ENCODE peak calls at places on chromosomes 4 and X, in five cellular contexts. T, X, L, B and D are unnamed samples. For H3K27me3, the result is how much of the 10 kb centered on the place peaks cover.

GRCh38 chr4:8863759-8864682 is 7.6 kb downstream of the HMX1 start:
- DNase-seq in T (no peak), X (no peak), L (no peak), B (no peak), D (no peak)

GRCh38 chr4:184688447-184688846 is 38.9 kb downstream of the PRIMPOL start:
- DNase-seq in T (no peak), X (peak), L (peak), B (no peak), D (no peak)

GRCh38 chrX:107826286-107827136 is 845 bp downstream of the MID2 start:
- DNase-seq in T (peak), X (peak), L (peak), B (peak), D (no peak)

GRCh38 chr4:147371661-147372060 is 109.2 kb upstream of the EDNRA start:
- DNase-seq in T (no peak), X (peak), L (no peak), B (no peak), D (no peak)

GRCh38 chr4:123037809-123038208 is 115.4 kb upstream of the NUDT6 start:
- DNase-seq in T (no peak), X (peak), L (no peak), B (no peak), D (no peak)

GRCh38 chr4:41146716-41147506 is 67.4 kb downstream of the APBB2 start:
- DNase-seq in T (no peak), X (peak), L (peak), B (no peak), D (no peak)

GRCh38 chrX:122586831-122587230 is 597.2 kb upstream of the GRIA3 start:
- DNase-seq in T (no peak), X (no peak), L (no peak), B (no peak), D (no peak)

GRCh38 chr4:153365003-153365402 is 20.5 kb downstream of the MND1 start:
- DNase-seq in T (no peak), X (no peak), L (no peak), B (no peak), D (no peak)

GRCh38 chr4:94892051-94892450 is 134.3 kb downstream of the BMPR1B start:
- DNase-seq in T (peak), X (no peak), L (no peak), B (no peak), D (no peak)

GRCh38 chr4:88661724-88662123 is 35.9 kb downstream of the NAP1L5 start:
- DNase-seq in T (no peak), X (peak), L (peak), B (no peak), D (no peak)

GRCh38 chr4:163755013-163755412 is 260.5 kb downstream of the TMA16 start:
- DNase-seq in T (no peak), X (peak), L (no peak), B (no peak), D (no peak)

GRCh38 chrX:48834383-48834709 is 1.1 kb downstream of the PCSK1N start:
- DNase-seq in T (no peak), X (no peak), L (no peak), B (no peak), D (no peak)

GRCh38 chrX:19649227-19650009 is 134.1 kb upstream of the MAP3K15 start:
- DNase-seq in T (no peak), X (peak), L (no peak), B (no peak), D (no peak)

GRCh38 chr4:5891563-5892320 is 1.1 kb downstream of the CRMP1 start:
- DNase-seq in T (no peak), X (no peak), L (no peak), B (no peak), D (no peak)
- H3K27me3 ChIP-seq in T (under half), X (half or more), L (half or more), B (half or more), D (half or more)

GRCh38 chr4:3464349-3464905 is 1.3 kb downstream of the DOK7 start:
- DNase-seq in T (no peak), X (no peak), L (no peak), B (no peak), D (no peak)

GRCh38 chr4:3462321-3462789 is 751 bp upstream of the DOK7 start:
- DNase-seq in T (peak), X (no peak), L (no peak), B (no peak), D (no peak)

GRCh38 chr4:3462790-3463415 is at the start of gene DOK7:
- DNase-seq in T (peak), X (no peak), L (peak), B (no peak), D (no peak)

GRCh38 chr4:3464911-3465697 is 2.0 kb downstream of the DOK7 start:
- DNase-seq in T (no peak), X (no peak), L (no peak), B (no peak), D (no peak)

DNA sequence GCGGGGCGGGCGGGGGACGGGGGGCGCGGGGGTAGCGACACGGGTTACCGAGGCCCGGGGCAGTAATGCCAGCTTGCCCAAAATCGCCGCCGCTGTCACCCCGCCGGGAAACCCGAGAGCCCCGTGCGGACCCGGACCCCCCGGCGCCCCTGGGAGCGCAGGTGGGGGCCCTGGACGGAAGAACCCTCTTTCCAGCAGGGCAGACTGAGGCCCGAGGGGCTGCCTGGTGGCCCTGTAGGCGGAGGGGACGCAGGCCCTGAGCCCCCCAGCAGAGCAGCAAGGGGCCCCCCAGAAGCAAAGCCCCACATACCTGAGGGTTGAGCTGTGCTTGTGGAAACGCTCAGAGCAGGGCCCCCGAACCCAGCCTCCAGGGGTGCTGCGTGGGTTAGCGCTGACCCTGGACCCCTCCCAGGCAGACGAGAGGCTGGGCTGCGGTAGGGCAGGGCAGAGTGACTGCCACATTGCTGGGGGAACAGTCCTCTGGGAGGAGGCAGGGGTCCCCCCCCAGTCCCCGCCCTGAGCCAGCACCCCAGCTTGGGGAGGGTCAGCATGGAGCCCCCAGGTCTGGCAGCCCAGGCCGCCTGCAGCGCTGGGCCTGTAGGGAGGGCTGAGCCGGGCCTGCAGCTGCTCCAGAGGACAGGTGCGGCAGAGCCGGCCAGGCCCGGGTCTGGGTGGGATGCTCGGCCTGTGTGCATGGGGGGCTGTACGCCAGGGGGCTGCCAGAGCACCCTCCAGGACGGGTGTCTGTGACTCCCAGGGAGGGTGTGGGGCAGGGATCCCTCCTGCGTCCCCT is 646 bp downstream of the DOK7 start:
- DNase-seq in T (no peak), X (no peak), L (no peak), B (no peak), D (no peak)
- H3K27me3 ChIP-seq in T (under half), X (half or more), L (under half), B (under half), D (half or more)

GRCh38 chr4:54109226-54110018 is 9.5 kb downstream of the GSX2 start:
- DNase-seq in T (no peak), X (no peak), L (no peak), B (no peak), D (no peak)
- H3K27me3 ChIP-seq in T (under half), X (under half), L (half or more), B (half or more), D (half or more)

DNA sequence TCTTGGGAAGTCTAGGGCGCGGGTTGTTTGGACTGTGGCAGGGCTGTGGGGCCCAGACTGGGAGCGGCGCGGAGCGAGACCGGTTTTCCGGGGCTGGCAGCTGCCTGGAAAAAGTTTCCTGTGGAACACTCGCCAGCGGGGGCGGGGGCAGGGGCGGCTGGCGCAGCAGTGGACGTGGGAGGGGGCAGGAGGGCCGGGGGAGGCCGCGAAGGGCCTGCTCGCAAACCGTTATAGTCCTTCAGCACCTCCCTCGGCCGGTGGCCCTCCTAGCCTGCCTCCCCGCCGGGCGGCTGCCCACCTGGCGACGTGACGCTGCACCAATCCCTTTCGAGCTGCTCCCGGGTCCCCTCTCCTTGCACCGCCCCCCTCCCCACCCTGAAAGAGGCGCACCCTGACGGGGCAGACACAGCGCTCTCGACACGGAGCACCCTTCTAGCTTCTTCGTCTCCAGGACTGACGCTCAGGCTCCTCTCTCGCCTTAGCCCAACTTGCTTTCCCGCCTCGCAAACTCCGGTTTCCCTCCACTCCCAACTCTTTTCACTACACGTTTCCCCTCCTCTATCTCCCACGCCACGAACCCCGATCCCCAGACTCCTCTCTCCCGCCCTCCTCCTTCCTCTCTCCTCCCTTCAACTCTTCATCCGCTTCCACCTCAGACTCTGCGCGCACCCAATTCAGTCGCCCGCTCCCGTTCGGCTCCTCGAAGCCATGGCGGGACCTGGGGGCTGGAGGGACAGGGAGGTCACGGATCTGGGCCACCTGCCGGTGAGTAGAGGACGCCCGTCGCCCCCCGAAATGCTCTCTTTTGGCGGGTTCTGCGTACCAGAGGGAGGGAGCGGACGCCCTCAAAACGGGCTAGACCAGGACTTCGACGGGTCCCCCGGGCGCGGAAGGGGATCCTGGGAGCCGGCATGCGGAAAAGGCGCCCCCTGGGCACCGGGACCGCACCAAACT is at the start of gene NRK:
- DNase-seq in T (no peak), X (no peak), L (peak), B (peak), D (no peak)
- H3K27me3 ChIP-seq in T (under half), X (under half), L (under half), B (under half), D (under half)

GRCh38 chrX:129695535-129695934 is 40.8 kb upstream of the APLN start:
- DNase-seq in T (no peak), X (no peak), L (no peak), B (no peak), D (no peak)

GRCh38 chrX:129697204-129697829 is 41.5 kb upstream of the XPNPEP2 start:
- DNase-seq in T (no peak), X (no peak), L (no peak), B (no peak), D (no peak)

GRCh38 chrX:129698150-129698549 is 40.6 kb upstream of the XPNPEP2 start:
- DNase-seq in T (no peak), X (no peak), L (no peak), B (no peak), D (no peak)

GRCh38 chrX:129695937-129696336 is 41.2 kb upstream of the APLN start:
- DNase-seq in T (no peak), X (no peak), L (no peak), B (no peak), D (no peak)

GRCh38 chrX:129696463-129697155 is 41.9 kb upstream of the APLN start:
- DNase-seq in T (no peak), X (no peak), L (no peak), B (no peak), D (no peak)
- H3K27me3 ChIP-seq in T (under half), X (under half), L (under half), B (under half), D (under half)

GRCh38 chrX:69262036-69262905 is 97.0 kb upstream of the PJA1 start:
- DNase-seq in T (no peak), X (peak), L (peak), B (peak), D (no peak)

GRCh38 chrX:69263421-69263820 is 98.2 kb upstream of the PJA1 start:
- DNase-seq in T (no peak), X (no peak), L (no peak), B (no peak), D (no peak)

GRCh38 chrX:69258893-69259292 is 93.6 kb upstream of the PJA1 start:
- DNase-seq in T (no peak), X (no peak), L (no peak), B (no peak), D (no peak)

GRCh38 chrX:69268637-69269036 is 103.4 kb upstream of the PJA1 start:
- DNase-seq in T (no peak), X (no peak), L (no peak), B (no peak), D (no peak)

DNA sequence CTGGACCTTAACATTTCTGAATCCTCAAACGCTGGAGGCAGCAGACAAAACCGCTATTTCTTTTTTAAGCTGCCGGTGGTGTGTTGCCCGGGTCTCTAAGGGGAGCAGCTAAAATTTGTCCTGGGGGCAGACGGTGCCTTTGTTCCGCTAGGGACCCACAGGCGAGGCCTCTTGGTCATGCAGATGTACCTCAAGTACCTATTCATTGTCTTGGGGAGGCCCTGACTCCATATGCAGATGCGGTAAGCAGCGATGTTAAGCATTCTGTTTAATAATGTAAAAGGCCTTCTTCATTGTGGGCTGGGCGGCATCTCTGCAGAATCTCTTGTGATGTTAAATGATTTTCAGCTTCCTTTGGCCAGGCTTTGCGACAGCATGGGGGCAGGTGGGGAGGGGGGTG is 98.9 kb upstream of the PJA1 start:
- DNase-seq in T (no peak), X (no peak), L (no peak), B (no peak), D (no peak)
- H3K27me3 ChIP-seq in T (under half), X (half or more), L (under half), B (under half), D (under half)

DNA sequence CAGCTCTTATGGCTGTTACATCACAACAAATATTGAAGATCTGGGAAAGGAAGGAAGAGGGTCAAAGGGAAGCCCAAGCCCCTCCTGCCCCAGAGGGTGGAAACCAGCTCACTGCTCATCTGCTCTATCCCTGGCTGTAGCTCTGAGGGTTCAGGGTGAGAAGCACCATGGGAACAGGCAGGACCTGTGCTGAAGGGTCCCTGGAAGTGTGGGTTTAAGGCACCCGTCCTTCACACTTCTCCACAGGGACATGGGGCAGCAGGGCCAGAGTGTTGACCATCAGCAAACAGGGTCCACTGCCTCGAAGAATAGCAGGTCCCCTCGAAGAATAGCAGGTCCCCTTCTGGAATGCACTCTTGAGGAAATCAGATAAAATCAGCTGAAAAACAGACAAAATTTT is 4.4 kb downstream of the RTL5 start:
- DNase-seq in T (no peak), X (no peak), L (no peak), B (no peak), D (no peak)
- H3K27me3 ChIP-seq in T (under half), X (half or more), L (under half), B (under half), D (under half)

DNA sequence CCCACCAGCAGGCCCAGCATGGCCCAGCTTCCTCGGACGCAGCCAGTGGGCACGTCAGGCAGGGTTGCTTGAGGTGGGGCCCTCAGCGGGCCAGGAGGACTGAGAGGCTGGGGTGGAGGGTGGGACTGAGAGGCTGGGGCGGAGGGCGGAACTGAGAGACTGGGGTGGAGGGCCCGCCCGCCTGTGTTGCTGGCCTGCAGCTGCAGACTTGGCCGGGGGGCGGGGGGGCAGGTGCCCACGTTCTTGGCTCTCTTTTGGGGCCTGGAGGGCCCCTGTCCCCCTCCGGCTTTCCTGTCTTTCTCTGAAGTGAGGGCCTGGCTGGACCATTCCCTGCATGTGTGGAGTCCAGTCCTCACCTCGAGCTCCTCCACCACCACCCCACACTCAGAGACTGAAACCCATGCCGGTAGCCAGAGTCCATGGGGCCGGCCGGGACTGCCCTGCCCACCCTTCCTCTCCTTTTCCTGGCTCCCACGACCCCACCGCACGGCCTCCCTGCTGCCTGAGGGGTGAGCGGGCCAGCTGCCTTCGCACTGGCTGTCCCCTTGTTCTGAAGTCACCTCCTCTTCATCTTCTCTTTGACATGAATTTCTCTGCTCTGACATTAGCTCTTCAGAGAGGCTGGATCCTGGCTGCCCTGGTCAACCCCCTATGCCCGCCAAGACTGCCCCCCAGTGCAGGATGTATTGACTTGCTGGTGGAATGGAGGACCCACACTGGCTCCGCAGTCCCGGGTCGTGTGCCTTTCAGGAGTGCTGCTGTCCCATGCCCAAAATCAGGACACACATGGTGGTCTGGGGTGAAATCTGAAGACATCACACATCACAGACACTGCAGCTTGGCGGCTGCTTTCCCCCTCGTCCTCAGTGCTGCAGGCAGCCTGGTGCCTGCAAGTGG is 10.1 kb upstream of the NKX1-1 start:
- DNase-seq in T (peak), X (no peak), L (peak), B (peak), D (peak)
- H3K27me3 ChIP-seq in T (under half), X (half or more), L (under half), B (half or more), D (half or more)

GRCh38 chr4:112510191-112510467 is 5.9 kb downstream of the NEUROG2 start:
- DNase-seq in T (no peak), X (no peak), L (no peak), B (no peak), D (no peak)
- H3K27me3 ChIP-seq in T (under half), X (half or more), L (half or more), B (half or more), D (half or more)